ENCODE peak calls at places on chromosomes 7 and 10, in six cellular contexts. E is heart right ventricle, C is Panc1, R is sigmoid colon, N is lung, O is left lung. Z is an unnamed sample.

GRCh38 chr7:123727071-123727837 is 21.5 kb downstream of the WASL start:
- DNase-seq in E (no peak), C (no peak), R (no peak), N (no peak), O (no peak), Z (no peak)

GRCh38 chr7:157579425-157579824 is 242.6 kb downstream of the DNAJB6 start:
- DNase-seq in E (no peak), C (no peak), R (no peak), N (no peak), O (no peak), Z (no peak)

GRCh38 chr7:120860151-120860550 is 2.2 kb upstream of the TSPAN12 start:
- DNase-seq in E (no peak), C (no peak), R (no peak), N (no peak), O (no peak), Z (no peak)

GRCh38 chr7:518630-519428 is 817 bp downstream of the PDGFA start:
- DNase-seq in E (peak), C (no peak), R (peak), N (peak), O (peak), Z (peak)

GRCh38 chr10:1612910-1613309 is 124.4 kb downstream of the ADARB2 start:
- DNase-seq in E (no peak), C (no peak), R (no peak), N (no peak), O (no peak), Z (no peak)

GRCh38 chr7:124698964-124699363 is 66.6 kb downstream of the GPR37 start:
- DNase-seq in E (no peak), C (no peak), R (no peak), N (no peak), O (no peak), Z (no peak)

GRCh38 chr7:6530626-6531491 is 20.4 kb downstream of the GRID2IP start:
- DNase-seq in E (no peak), C (no peak), R (no peak), N (no peak), O (no peak), Z (no peak)

GRCh38 chr10:125375210-125375609 is 214.8 kb upstream of the CTBP2 start:
- DNase-seq in E (no peak), C (no peak), R (no peak), N (no peak), O (no peak), Z (peak)

GRCh38 chr7:87416682-87417587 is 58.5 kb downstream of the ABCB4 start:
- DNase-seq in E (no peak), C (peak), R (no peak), N (peak), O (no peak), Z (no peak)

GRCh38 chr7:150371996-150372270 is 3.3 kb downstream of the REPIN1 start:
- DNase-seq in E (no peak), C (no peak), R (peak), N (no peak), O (no peak), Z (no peak)

GRCh38 chr10:77180794-77181193 is 456.8 kb downstream of the KCNMA1 start:
- DNase-seq in E (no peak), C (no peak), R (no peak), N (no peak), O (no peak), Z (no peak)

GRCh38 chr7:31882187-31882586 is 188.0 kb downstream of the PDE1C start:
- DNase-seq in E (peak), C (no peak), R (no peak), N (no peak), O (no peak), Z (no peak)

GRCh38 chr10:79262959-79263746 is 84.1 kb upstream of the PPIF start:
- DNase-seq in E (no peak), C (no peak), R (no peak), N (no peak), O (no peak), Z (no peak)

GRCh38 chr7:13945670-13946069 is 43.8 kb downstream of the ETV1 start:
- DNase-seq in E (no peak), C (no peak), R (no peak), N (peak), O (no peak), Z (no peak)

GRCh38 chr7:38070718-38071117 is 107.3 kb upstream of the STARD3NL start:
- DNase-seq in E (no peak), C (peak), R (no peak), N (no peak), O (no peak), Z (no peak)

GRCh38 chr7:74057216-74057925 is 26.2 kb upstream of the LIMK1 start:
- DNase-seq in E (no peak), C (no peak), R (no peak), N (no peak), O (peak), Z (no peak)

GRCh38 chr7:91034459-91035368 is 229.5 kb upstream of the FZD1 start:
- DNase-seq in E (no peak), C (peak), R (no peak), N (no peak), O (no peak), Z (no peak)

GRCh38 chr7:134737561-134738353 is 41.7 kb upstream of the CALD1 start:
- DNase-seq in E (no peak), C (no peak), R (peak), N (no peak), O (no peak), Z (no peak)

GRCh38 chr7:158024881-158025280 is 562.7 kb downstream of the PTPRN2 start:
- DNase-seq in E (no peak), C (no peak), R (no peak), N (no peak), O (no peak), Z (no peak)

GRCh38 chr7:46139079-46139478 is 218.0 kb upstream of the IGFBP3 start:
- DNase-seq in E (no peak), C (no peak), R (no peak), N (no peak), O (no peak), Z (peak)

GRCh38 chr7:39332142-39332541 is 234.1 kb upstream of the YAE1 start:
- DNase-seq in E (no peak), C (no peak), R (no peak), N (no peak), O (no peak), Z (no peak)

GRCh38 chr7:28442540-28443420 is 30.5 kb downstream of the CREB5 start:
- DNase-seq in E (no peak), C (no peak), R (no peak), N (no peak), O (no peak), Z (peak)

GRCh38 chr10:63671317-63671937 is 150.2 kb downstream of the REEP3 start:
- DNase-seq in E (no peak), C (no peak), R (no peak), N (no peak), O (no peak), Z (no peak)

GRCh38 chr10:5071411-5072198 is 22.6 kb upstream of the AKR1C3 start:
- DNase-seq in E (no peak), C (no peak), R (peak), N (peak), O (no peak), Z (no peak)

GRCh38 chr7:17239683-17240521 is 58.5 kb upstream of the AHR start:
- DNase-seq in E (no peak), C (no peak), R (no peak), N (no peak), O (no peak), Z (no peak)

GRCh38 chr7:27947581-27948278 is 207.8 kb downstream of the TAX1BP1 start:
- DNase-seq in E (no peak), C (no peak), R (no peak), N (no peak), O (no peak), Z (no peak)

DNA sequence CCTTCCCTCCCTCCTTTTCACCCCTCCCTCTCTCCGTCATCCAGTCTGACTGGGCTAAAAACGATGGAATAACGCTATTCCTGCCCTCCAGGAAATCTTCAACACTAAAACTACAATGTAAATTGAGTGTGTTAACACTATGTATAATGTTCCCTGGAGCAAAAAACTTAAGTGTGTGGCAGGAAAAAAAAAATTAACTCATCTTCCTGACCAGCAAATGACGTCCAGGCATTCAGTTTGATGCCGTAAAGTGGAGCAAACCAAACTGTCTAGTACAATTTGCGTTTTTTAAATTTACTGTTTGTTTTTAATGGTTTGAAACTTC is 545 bp upstream of the MTPN start:
- DNase-seq in E (no peak), C (no peak), R (no peak), N (no peak), O (no peak), Z (no peak)
- H3K27ac ChIP-seq in E (peak), C (peak), R (peak), N (no peak), O (peak), Z (peak)

DNA sequence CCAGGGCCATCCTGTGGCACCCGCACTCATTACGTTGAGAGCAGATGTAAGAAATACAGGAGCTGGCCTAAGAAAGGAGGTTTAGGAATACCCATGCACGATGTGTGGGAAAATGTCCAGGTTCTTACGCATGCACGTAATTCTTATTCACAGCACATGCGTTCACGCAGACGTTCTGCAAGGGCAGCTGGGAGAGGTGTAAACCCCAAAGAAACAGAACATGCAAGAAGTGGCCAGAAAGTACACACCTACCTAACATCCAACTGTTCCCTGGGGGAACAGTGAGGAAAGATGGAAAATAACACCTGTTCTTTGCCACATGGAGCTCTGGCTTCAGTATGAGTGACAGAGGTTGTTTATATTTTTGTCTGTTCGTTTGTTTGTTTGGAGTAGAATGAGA is 285.6 kb downstream of the PRPF18 start:
- DNase-seq in E (no peak), C (no peak), R (no peak), N (no peak), O (no peak), Z (no peak)
- H3K27ac ChIP-seq in E (peak), C (no peak), R (peak), N (no peak), O (no peak), Z (no peak)

DNA sequence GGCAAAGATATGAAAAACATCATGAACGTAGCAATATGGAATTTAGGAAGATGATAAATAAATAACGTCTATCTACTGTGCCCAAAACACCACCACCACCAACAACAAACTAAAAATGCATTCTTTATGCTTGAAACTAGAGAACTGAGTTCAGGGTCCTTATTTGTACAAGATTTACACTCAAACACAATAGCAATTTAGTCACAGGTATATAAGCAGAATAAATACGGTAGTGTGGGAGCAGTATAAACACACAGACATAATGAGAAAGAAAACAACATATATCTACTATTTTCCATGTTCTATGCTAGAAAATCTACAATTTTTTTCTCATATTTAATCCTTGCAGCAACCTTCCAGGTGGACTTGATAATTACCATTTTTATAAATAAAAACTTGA is 64.3 kb downstream of the ARL4A start:
- DNase-seq in E (no peak), C (no peak), R (no peak), N (no peak), O (no peak), Z (no peak)
- H3K27ac ChIP-seq in E (no peak), C (no peak), R (no peak), N (no peak), O (no peak), Z (no peak)

GRCh38 chr7:47405286-47405904 is 176.5 kb downstream of the TNS3 start:
- DNase-seq in E (no peak), C (no peak), R (no peak), N (no peak), O (no peak), Z (peak)
- H3K27ac ChIP-seq in E (peak), C (peak), R (peak), N (peak), O (peak), Z (no peak)

DNA sequence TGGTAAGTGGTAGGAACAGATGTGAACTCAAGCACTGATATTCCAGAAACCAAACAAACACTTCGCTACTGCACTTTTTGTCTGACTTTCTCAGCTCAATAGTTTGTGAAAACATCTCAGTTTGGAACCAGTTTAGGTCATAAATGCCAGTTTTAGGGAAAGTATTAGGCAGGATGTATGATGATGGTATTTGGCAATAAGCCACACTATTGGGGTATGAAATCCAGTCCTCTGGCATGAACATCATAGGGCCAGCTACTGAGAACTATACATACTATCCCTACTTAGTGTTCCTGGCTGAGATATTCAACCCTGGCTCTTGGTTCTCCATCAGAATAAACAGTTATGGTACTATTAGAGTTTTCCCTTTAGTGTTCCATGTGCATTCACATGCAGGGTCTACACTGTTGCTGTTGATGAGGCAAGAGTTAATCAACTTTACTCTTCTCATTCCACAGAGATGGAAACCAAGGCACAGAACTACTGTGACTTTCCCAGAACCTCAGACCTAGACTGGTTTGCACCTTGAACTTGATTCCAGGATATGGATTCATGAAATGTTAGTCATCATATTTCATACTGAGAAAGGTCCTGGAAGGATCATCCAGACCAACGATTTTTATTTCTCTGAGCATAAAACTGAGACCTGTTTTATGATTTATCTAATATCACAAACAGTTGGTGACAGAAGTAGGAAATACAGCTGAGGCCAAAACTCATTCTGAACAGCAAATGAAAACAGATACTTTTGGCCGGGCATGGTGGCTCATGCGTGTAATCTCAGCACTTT is 20.0 kb upstream of the IFIT2 start:
- DNase-seq in E (no peak), C (no peak), R (no peak), N (no peak), O (no peak), Z (no peak)
- H3K27ac ChIP-seq in E (no peak), C (peak), R (peak), N (no peak), O (no peak), Z (peak)

GRCh38 chr7:29485376-29486190 is 78.1 kb upstream of the PRR15 start:
- DNase-seq in E (no peak), C (no peak), R (no peak), N (no peak), O (no peak), Z (no peak)
- H3K27ac ChIP-seq in E (no peak), C (no peak), R (peak), N (no peak), O (no peak), Z (no peak)

DNA sequence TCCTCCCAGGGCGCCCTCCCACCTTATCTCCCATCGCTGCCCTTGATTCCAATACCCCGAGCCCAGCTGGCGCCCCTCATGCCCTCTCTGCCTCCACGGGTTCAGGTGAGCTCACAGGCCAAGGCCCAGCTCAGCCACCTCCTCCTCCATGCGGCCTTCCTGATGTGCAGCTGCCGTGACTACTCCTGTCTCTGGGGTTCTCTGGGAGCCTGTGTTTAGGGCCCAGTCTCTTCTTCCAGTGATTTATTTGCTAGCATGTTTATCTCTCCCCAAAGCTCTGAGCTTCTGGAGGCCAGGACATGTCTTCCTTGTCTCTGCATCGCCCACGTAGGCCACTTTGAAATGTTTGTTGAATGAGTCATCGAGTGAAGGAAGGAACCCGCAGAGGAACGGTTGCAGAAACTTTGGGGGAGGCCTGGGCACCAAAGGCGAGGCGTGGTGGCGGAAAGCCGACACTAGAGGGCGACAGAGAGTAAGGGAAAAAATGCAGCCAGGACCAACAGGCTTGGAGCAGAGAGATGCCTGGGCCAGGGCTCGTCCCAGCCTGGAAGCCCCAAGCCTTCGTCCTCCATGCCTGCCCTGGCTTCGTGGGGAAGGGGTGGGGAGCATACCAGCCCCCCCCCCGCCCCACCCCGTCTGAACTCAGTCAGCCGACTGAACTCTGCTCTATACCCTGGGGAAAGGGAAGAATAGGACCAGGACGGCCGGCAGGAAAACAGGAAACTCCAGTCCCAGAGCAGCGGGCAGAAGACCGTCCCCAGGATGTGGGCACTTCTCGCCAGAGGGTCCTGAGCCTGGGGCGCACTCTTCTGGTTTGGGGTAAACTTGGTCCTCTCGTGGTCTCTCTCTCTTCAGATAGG is 10.9 kb upstream of the HSPB1 start:
- DNase-seq in E (peak), C (peak), R (peak), N (peak), O (peak), Z (peak)
- H3K27ac ChIP-seq in E (peak), C (peak), R (peak), N (peak), O (peak), Z (peak)

GRCh38 chr10:72461085-72461484 is 106.4 kb upstream of the DNAJB12 start:
- DNase-seq in E (no peak), C (no peak), R (no peak), N (no peak), O (no peak), Z (no peak)

GRCh38 chr10:72460271-72460670 is 105.6 kb upstream of the DNAJB12 start:
- DNase-seq in E (no peak), C (no peak), R (no peak), N (no peak), O (no peak), Z (no peak)

GRCh38 chr10:72455889-72456588 is 101.3 kb upstream of the DNAJB12 start:
- DNase-seq in E (no peak), C (no peak), R (no peak), N (no peak), O (no peak), Z (no peak)
- H3K27ac ChIP-seq in E (no peak), C (no peak), R (no peak), N (no peak), O (no peak), Z (no peak)